ENCODE peak calls at places on chromosomes 4 and X, in five cellular contexts. One of them, this sample, is unnamed. For H3K4me1 and H3K9me3, the result is how much of the 10 kb centered on the place peaks cover.

GRCh38 chr4:5968246-5968645 is 50.0 kb downstream of the C4orf50 start:
- DNase-seq in H1: no peak
- DNase-seq in CD4-positive, alpha-beta memory T cell: no peak
- DNase-seq in HepG2: no peak
- DNase-seq in spleen: peak
- DNase-seq in this sample: no peak

GRCh38 chr4:124459922-124460301 is 252.6 kb downstream of the ANKRD50 start:
- DNase-seq in CD4-positive, alpha-beta memory T cell: no peak
- DNase-seq in H1: no peak
- DNase-seq in HepG2: no peak
- DNase-seq in spleen: no peak
- DNase-seq in this sample: no peak

GRCh38 chr4:138802499-138802898 is 213.1 kb upstream of the NOCT start:
- DNase-seq in spleen: no peak
- DNase-seq in CD4-positive, alpha-beta memory T cell: no peak
- DNase-seq in H1: no peak
- DNase-seq in HepG2: no peak
- DNase-seq in this sample: no peak

GRCh38 chr4:26911254-26911653 is 50.6 kb downstream of the STIM2 start:
- DNase-seq in spleen: no peak
- DNase-seq in HepG2: no peak
- DNase-seq in CD4-positive, alpha-beta memory T cell: no peak
- DNase-seq in H1: no peak
- DNase-seq in this sample: no peak

GRCh38 chrX:121854614-121854911 is 807.2 kb downstream of the GLUD2 start:
- DNase-seq in CD4-positive, alpha-beta memory T cell: no peak
- DNase-seq in spleen: no peak
- DNase-seq in HepG2: no peak
- DNase-seq in H1: no peak
- DNase-seq in this sample: no peak

GRCh38 chr4:13248621-13249298 is 235.4 kb downstream of the RAB28 start:
- DNase-seq in CD4-positive, alpha-beta memory T cell: no peak
- DNase-seq in spleen: no peak
- DNase-seq in H1: no peak
- DNase-seq in HepG2: peak
- DNase-seq in this sample: no peak

GRCh38 chrX:53356186-53356585 is 66.3 kb downstream of the SMC1A start:
- DNase-seq in CD4-positive, alpha-beta memory T cell: peak
- DNase-seq in H1: peak
- DNase-seq in HepG2: no peak
- DNase-seq in spleen: no peak
- DNase-seq in this sample: no peak

GRCh38 chrX:79630033-79631009 is 263.2 kb upstream of the ITM2A start:
- DNase-seq in H1: no peak
- DNase-seq in HepG2: no peak
- DNase-seq in spleen: no peak
- DNase-seq in CD4-positive, alpha-beta memory T cell: no peak
- DNase-seq in this sample: no peak

GRCh38 chrX:48904626-48905025 is 6.8 kb downstream of the SLC35A2 start:
- DNase-seq in H1: no peak
- DNase-seq in spleen: no peak
- DNase-seq in HepG2: no peak
- DNase-seq in CD4-positive, alpha-beta memory T cell: no peak
- DNase-seq in this sample: no peak

GRCh38 chr4:133000012-133000411 is 149.1 kb upstream of the PCDH10 start:
- DNase-seq in CD4-positive, alpha-beta memory T cell: no peak
- DNase-seq in H1: no peak
- DNase-seq in spleen: no peak
- DNase-seq in HepG2: no peak
- DNase-seq in this sample: no peak

GRCh38 chrX:41759817-41760216 is 35.8 kb downstream of the GPR82 start:
- DNase-seq in spleen: no peak
- DNase-seq in CD4-positive, alpha-beta memory T cell: peak
- DNase-seq in H1: no peak
- DNase-seq in HepG2: peak
- DNase-seq in this sample: no peak

GRCh38 chr4:169484485-169484884 is 127.9 kb downstream of the NEK1 start:
- DNase-seq in HepG2: no peak
- DNase-seq in spleen: no peak
- DNase-seq in H1: no peak
- DNase-seq in CD4-positive, alpha-beta memory T cell: no peak
- DNase-seq in this sample: no peak

GRCh38 chrX:136608295-136608933 is 39.5 kb upstream of the CD40LG start:
- DNase-seq in HepG2: no peak
- DNase-seq in spleen: peak
- DNase-seq in H1: peak
- DNase-seq in CD4-positive, alpha-beta memory T cell: peak
- DNase-seq in this sample: peak

GRCh38 chr4:184755278-184755677 is 21.4 kb upstream of the CENPU start:
- DNase-seq in H1: no peak
- DNase-seq in HepG2: no peak
- DNase-seq in spleen: no peak
- DNase-seq in CD4-positive, alpha-beta memory T cell: no peak
- DNase-seq in this sample: no peak

DNA sequence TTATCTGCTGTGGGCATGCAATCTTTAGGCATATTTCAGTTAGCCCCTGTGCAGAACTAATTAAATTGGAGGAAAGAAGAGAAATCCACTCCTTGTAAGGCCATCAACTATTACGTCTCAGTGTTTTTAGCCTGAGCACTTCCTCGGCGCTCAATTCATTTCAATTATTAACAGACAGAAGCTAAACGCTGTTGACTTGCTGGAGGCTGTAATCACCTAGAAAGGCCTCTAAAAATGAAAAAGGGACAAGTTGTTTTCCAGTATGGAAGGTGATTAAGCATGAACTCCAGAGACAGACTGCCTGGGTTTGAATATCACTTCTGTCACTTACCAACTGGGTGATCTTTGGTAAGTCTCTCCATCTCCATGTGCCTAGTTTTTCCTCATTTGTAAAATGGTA is 59.6 kb downstream of the LEF1 start:
- DNase-seq in spleen: no peak
- DNase-seq in CD4-positive, alpha-beta memory T cell: no peak
- DNase-seq in HepG2: no peak
- DNase-seq in H1: no peak
- DNase-seq in this sample: no peak
- H3K4me1 ChIP-seq in spleen: under half
- H3K4me1 ChIP-seq in CD4-positive, alpha-beta memory T cell: half or more
- H3K4me1 ChIP-seq in HepG2: under half
- H3K4me1 ChIP-seq in H1: under half
- H3K4me1 ChIP-seq in this sample: half or more

DNA sequence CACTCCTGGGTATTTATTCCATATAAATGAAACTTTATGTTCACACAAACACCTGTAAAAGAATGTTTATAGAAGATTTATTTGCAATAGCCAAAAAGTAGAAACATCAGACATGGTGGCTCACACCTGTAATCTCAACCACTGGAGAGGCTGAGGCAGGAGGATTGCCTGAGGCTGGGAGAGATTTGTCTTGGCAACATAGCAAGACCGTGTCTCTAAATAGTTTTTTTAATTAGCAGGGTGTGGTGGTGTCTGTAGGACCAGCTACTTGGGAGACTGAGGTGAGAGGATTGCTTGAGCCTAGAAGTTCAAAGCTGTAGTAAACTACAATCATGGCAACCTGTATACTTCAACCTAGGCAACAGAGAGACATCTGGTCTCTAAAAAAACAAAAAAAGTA is 27.7 kb upstream of the NFKB1 start:
- DNase-seq in HepG2: no peak
- DNase-seq in H1: no peak
- DNase-seq in CD4-positive, alpha-beta memory T cell: no peak
- DNase-seq in spleen: no peak
- DNase-seq in this sample: no peak
- H3K9me3 ChIP-seq in HepG2: under half
- H3K9me3 ChIP-seq in H1: under half
- H3K9me3 ChIP-seq in CD4-positive, alpha-beta memory T cell: under half
- H3K9me3 ChIP-seq in spleen: under half
- H3K9me3 ChIP-seq in this sample: under half

GRCh38 chr4:146511381-146511780 is 10.4 kb downstream of the SLC10A7 start:
- DNase-seq in H1: no peak
- DNase-seq in HepG2: no peak
- DNase-seq in spleen: no peak
- DNase-seq in CD4-positive, alpha-beta memory T cell: no peak
- DNase-seq in this sample: no peak
- H3K4me1 ChIP-seq in H1: under half
- H3K4me1 ChIP-seq in HepG2: under half
- H3K4me1 ChIP-seq in spleen: under half
- H3K4me1 ChIP-seq in CD4-positive, alpha-beta memory T cell: under half
- H3K4me1 ChIP-seq in this sample: under half

GRCh38 chrX:57651169-57651919 is 28.7 kb downstream of the NLRP2B start:
- DNase-seq in CD4-positive, alpha-beta memory T cell: no peak
- DNase-seq in H1: peak
- DNase-seq in HepG2: no peak
- DNase-seq in spleen: no peak
- DNase-seq in this sample: no peak

GRCh38 chrX:57652705-57653104 is 27.4 kb downstream of the NLRP2B start:
- DNase-seq in spleen: no peak
- DNase-seq in HepG2: no peak
- DNase-seq in H1: no peak
- DNase-seq in CD4-positive, alpha-beta memory T cell: no peak
- DNase-seq in this sample: no peak

DNA sequence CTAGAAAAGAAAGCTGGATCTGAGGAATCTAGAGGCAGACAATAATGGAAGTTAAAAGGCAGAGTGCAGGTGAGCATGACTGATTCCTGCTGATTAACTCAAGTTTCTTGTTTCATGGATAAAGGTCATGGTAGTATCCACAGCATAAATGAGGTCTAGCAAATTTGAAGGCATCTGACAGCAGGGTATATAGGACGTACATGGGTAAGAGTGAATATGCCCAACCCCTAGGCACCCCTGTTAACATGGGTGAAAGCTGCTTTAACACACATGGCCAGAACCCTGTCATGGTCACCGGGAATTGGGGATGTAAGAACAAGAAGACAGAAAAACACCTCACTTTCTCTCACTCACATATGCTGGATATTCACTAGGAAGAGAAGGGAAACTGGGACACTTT is 25.0 kb downstream of the NLRP2B start:
- DNase-seq in CD4-positive, alpha-beta memory T cell: no peak
- DNase-seq in spleen: no peak
- DNase-seq in H1: no peak
- DNase-seq in HepG2: no peak
- DNase-seq in this sample: no peak
- H3K9me3 ChIP-seq in CD4-positive, alpha-beta memory T cell: under half
- H3K9me3 ChIP-seq in spleen: under half
- H3K9me3 ChIP-seq in H1: under half
- H3K9me3 ChIP-seq in HepG2: under half
- H3K9me3 ChIP-seq in this sample: under half

GRCh38 chr4:41157009-41157408 is 57.3 kb downstream of the APBB2 start:
- DNase-seq in spleen: no peak
- DNase-seq in CD4-positive, alpha-beta memory T cell: no peak
- DNase-seq in HepG2: no peak
- DNase-seq in H1: no peak
- DNase-seq in this sample: no peak

GRCh38 chr4:41156574-41156973 is 57.8 kb downstream of the APBB2 start:
- DNase-seq in spleen: no peak
- DNase-seq in HepG2: no peak
- DNase-seq in H1: no peak
- DNase-seq in CD4-positive, alpha-beta memory T cell: no peak
- DNase-seq in this sample: no peak

GRCh38 chr4:41160010-41160789 is 54.1 kb downstream of the APBB2 start:
- DNase-seq in spleen: no peak
- DNase-seq in H1: no peak
- DNase-seq in CD4-positive, alpha-beta memory T cell: no peak
- DNase-seq in HepG2: no peak
- DNase-seq in this sample: no peak

GRCh38 chr4:41158756-41159155 is 55.6 kb downstream of the APBB2 start:
- DNase-seq in spleen: no peak
- DNase-seq in H1: no peak
- DNase-seq in CD4-positive, alpha-beta memory T cell: no peak
- DNase-seq in HepG2: no peak
- DNase-seq in this sample: no peak

DNA sequence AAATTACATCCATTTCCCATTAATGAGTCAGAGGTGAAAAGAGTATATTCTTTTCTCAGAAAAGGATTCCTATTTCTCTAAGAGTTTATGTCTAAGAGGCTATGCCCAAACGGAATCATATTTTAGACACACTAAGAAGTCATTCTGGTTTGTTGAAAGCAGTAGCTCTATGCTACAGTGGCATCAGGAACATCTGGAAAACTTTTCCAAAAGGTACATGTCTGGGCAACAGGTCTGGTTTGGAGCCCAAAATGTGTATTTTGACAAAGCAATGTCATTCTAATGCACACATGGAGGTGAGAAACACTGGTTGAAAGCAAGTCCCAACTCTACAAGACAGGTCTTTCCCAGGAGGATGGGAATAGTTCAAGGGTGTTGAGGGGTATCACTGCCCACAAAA is 56.1 kb downstream of the APBB2 start:
- DNase-seq in H1: no peak
- DNase-seq in HepG2: no peak
- DNase-seq in CD4-positive, alpha-beta memory T cell: no peak
- DNase-seq in spleen: no peak
- DNase-seq in this sample: no peak
- H3K4me1 ChIP-seq in H1: under half
- H3K4me1 ChIP-seq in HepG2: half or more
- H3K4me1 ChIP-seq in CD4-positive, alpha-beta memory T cell: under half
- H3K4me1 ChIP-seq in spleen: under half
- H3K4me1 ChIP-seq in this sample: under half

GRCh38 chrX:65877953-65878352 is 161.9 kb downstream of the VSIG4 start:
- DNase-seq in CD4-positive, alpha-beta memory T cell: no peak
- DNase-seq in H1: no peak
- DNase-seq in spleen: no peak
- DNase-seq in HepG2: no peak
- DNase-seq in this sample: no peak

GRCh38 chrX:65878456-65878855 is 161.4 kb downstream of the VSIG4 start:
- DNase-seq in H1: no peak
- DNase-seq in CD4-positive, alpha-beta memory T cell: no peak
- DNase-seq in spleen: no peak
- DNase-seq in HepG2: no peak
- DNase-seq in this sample: no peak

GRCh38 chrX:65879977-65880799 is 159.7 kb downstream of the VSIG4 start:
- DNase-seq in CD4-positive, alpha-beta memory T cell: no peak
- DNase-seq in HepG2: no peak
- DNase-seq in spleen: no peak
- DNase-seq in H1: no peak
- DNase-seq in this sample: no peak

DNA sequence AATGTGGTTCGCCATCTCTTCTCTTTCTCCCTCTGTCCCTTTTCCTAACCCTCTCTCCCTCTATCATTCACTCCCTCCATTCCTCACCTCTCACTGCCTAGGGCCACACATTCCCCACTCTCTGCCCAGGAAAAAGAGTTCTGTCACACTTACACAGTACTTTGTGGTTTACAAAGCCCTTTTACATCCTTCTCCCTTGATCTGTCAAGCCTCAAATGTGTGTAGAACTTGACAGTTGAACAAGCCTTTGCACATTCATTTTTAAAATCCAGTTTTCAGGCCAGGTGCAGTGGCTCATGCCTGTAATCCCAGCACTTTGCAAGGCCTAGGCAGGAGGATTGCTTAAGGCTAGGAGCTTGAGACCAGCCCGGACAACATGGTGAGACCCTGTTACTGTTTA is 156.3 kb downstream of the VSIG4 start:
- DNase-seq in H1: no peak
- DNase-seq in CD4-positive, alpha-beta memory T cell: no peak
- DNase-seq in HepG2: no peak
- DNase-seq in spleen: no peak
- DNase-seq in this sample: no peak
- H3K9me3 ChIP-seq in H1: under half
- H3K9me3 ChIP-seq in CD4-positive, alpha-beta memory T cell: under half
- H3K9me3 ChIP-seq in HepG2: under half
- H3K9me3 ChIP-seq in spleen: under half
- H3K9me3 ChIP-seq in this sample: under half

This sample was measured in CD8-positive, alpha-beta T cell.